ENCODE peak calls at places on chromosomes 4 and X, in four cellular contexts. A is K562, U is transverse colon, C is suprapubic skin. N is an unnamed sample.

GRCh38 chr4:19039816-19040215 is 1018.3 kb upstream of the LCORL start:
- DNase-seq in C (no peak), U (no peak), A (no peak), N (no peak)

GRCh38 chrX:153966283-153966688 is 5.3 kb downstream of the HCFC1 start:
- DNase-seq in U (no peak), A (no peak), C (no peak), N (no peak)

GRCh38 chr4:173192375-173193162 is 24.0 kb downstream of the GALNT7 start:
- DNase-seq in U (no peak), C (no peak), A (no peak), N (no peak)

GRCh38 chr4:33616121-33616520 is 2628.2 kb downstream of the ARAP2 start:
- DNase-seq in C (no peak), U (no peak), A (no peak), N (no peak)

GRCh38 chr4:120554086-120554485 is 368.4 kb downstream of the PRDM5 start:
- DNase-seq in U (no peak), A (no peak), C (no peak), N (no peak)

GRCh38 chr4:38757945-38758344 is 24.8 kb downstream of the TLR10 start:
- DNase-seq in C (no peak), U (peak; percentile 26), A (peak; percentile 40), N (no peak)

GRCh38 chr4:54016504-54016903 is 47.9 kb downstream of the CHIC2 start:
- DNase-seq in C (no peak), A (no peak), U (no peak), N (no peak)

GRCh38 chrX:34585561-34585960 is 71.5 kb downstream of the TMEM47 start:
- DNase-seq in U (no peak), C (no peak), A (no peak), N (no peak)

GRCh38 chr4:143653031-143653430 is 47.4 kb downstream of the FREM3 start:
- DNase-seq in U (no peak), A (no peak), C (no peak), N (no peak)

GRCh38 chr4:138062929-138063328 is 179.2 kb downstream of the SLC7A11 start:
- DNase-seq in U (no peak), C (no peak), A (no peak), N (no peak)

GRCh38 chr4:85478576-85478975 is 3.6 kb downstream of the ARHGAP24 start:
- DNase-seq in U (no peak), A (no peak), C (no peak), N (no peak)

GRCh38 chr4:123600426-123600825 is 203.8 kb downstream of the SPRY1 start:
- DNase-seq in A (no peak), U (no peak), C (no peak), N (no peak)

GRCh38 chrX:16445166-16445752 is 204.7 kb upstream of the S100G start:
- DNase-seq in A (peak; percentile 45), U (peak; percentile 20), C (no peak), N (no peak)

GRCh38 chrX:72169008-72169728 is 12.4 kb upstream of the PIN4 start:
- DNase-seq in C (no peak), A (peak; percentile 16), U (no peak), N (no peak)

GRCh38 chrX:130902783-130903613 is at the start of gene ENOX2:
- DNase-seq in C (peak; percentile 94), U (peak; percentile 91), A (peak; percentile 96), N (peak; percentile 83)

GRCh38 chr4:116599859-116600258 is 485.5 kb downstream of the TRAM1L1 start:
- DNase-seq in U (no peak), C (peak; percentile 77), A (peak; percentile 22), N (no peak)

GRCh38 chr4:175386776-175387507 is 425.1 kb downstream of the GPM6A start:
- DNase-seq in C (no peak), U (no peak), A (no peak), N (no peak)

GRCh38 chr4:71211748-71212147 is 127.1 kb upstream of the SLC4A4 start:
- DNase-seq in A (no peak), C (no peak), U (no peak), N (no peak)

GRCh38 chr4:55635760-55636621 is at the start of gene NMU:
- DNase-seq in C (no peak), A (peak; percentile 89), U (peak; percentile 54), N (no peak)

GRCh38 chrX:38375888-38376287 is 23.5 kb downstream of the OTC start:
- DNase-seq in U (no peak), C (no peak), A (peak; percentile 8), N (no peak)

DNA sequence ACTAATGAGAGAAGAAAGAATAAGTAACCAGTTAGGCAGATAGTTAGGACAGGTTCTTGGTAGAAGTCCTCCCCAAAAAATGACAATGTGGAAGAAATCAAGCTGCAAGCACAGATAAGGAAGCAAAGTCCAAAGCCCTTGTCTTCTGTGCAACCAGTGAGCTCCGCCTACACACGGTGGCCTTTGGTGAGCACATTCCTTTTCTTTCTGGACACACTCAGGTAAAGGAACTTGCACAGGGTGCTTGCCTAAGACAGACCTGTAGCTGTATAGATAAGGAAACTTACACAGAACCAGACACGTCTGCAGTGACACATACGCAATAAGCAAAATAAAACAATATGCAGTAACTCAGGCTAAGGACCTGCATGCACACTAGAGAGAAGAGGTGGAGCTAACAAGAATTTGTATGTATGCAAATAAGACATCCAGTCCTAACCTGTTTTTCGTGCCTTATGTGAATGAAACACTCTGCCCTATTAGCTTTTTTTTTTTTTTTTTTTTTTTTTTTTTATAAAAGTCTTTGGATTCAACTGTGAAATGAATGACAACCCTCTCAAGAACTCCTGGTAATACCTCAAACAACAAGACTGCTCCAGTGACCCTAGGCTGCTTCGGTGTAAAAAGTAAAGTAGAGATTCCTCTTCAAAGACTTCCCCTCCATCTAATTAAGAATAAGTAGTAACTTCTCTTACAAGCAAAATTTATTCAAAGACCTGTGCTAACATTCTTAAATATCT is 48.8 kb downstream of the UGT2B10 start:
- DNase-seq in C (no peak), U (peak; percentile 73), A (peak; percentile 90), N (no peak)
- TF ChIP-seq POLR2AphosphoS5 in C (no peak), U (peak; percentile 55), A (peak; percentile 90), N (no peak)

GRCh38 chrX:119942831-119943184 is 743 bp downstream of the NKAP start:
- DNase-seq in U (no peak), A (no peak), C (no peak), N (no peak)

GRCh38 chrX:119943185-119943988 is at the start of gene NKAP:
- DNase-seq in U (peak; percentile 84), A (peak; percentile 94), C (peak; percentile 86), N (peak; percentile 71)

GRCh38 chrX:119945481-119945880 is 1.9 kb upstream of the NKAP start:
- DNase-seq in U (no peak), A (no peak), C (no peak), N (no peak)

GRCh38 chrX:119954374-119954773 is 10.8 kb upstream of the NKAP start:
- DNase-seq in A (no peak), U (no peak), C (no peak), N (no peak)

DNA sequence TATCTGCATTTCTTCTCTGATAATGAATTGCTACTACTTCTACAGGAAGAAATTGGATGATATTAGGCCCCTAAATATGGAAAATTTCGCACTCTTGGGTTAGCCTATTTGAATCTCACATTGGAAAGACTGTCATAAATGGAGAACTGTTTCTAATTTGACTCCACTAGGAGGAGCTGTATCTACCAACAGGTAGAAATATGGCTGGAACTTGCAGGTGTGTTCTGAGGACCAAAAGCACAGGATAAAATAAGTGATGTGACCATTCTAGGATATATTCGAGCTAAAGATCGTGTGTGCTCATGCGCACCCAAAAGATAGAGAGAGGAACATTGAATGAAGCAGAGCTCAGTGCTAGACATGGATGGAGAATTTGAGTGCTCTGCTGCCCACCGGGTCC is 4.8 kb upstream of the NKAP start:
- DNase-seq in C (no peak), A (no peak), U (no peak), N (no peak)
- TF ChIP-seq CTCF in C (no peak), A (peak; percentile 30), U (no peak), N (no peak)

GRCh38 chr4:184392321-184392720 is 82.0 kb downstream of the IRF2 start:
- DNase-seq in C (no peak), U (no peak), A (no peak), N (no peak)

GRCh38 chr4:184396001-184396400 is 78.3 kb downstream of the IRF2 start:
- DNase-seq in C (no peak), A (no peak), U (no peak), N (no peak)

GRCh38 chr4:184395451-184395917 is 78.9 kb downstream of the IRF2 start:
- DNase-seq in C (no peak), U (no peak), A (no peak), N (no peak)

GRCh38 chr4:184389978-184390518 is 84.3 kb downstream of the IRF2 start:
- DNase-seq in C (no peak), U (no peak), A (no peak), N (no peak)

GRCh38 chr4:184392748-184393334 is 81.5 kb downstream of the IRF2 start:
- DNase-seq in A (no peak), C (no peak), U (no peak), N (no peak)
- TF ChIP-seq POLR2A in A (no peak), C (no peak), U (no peak), N (no peak)

DNA sequence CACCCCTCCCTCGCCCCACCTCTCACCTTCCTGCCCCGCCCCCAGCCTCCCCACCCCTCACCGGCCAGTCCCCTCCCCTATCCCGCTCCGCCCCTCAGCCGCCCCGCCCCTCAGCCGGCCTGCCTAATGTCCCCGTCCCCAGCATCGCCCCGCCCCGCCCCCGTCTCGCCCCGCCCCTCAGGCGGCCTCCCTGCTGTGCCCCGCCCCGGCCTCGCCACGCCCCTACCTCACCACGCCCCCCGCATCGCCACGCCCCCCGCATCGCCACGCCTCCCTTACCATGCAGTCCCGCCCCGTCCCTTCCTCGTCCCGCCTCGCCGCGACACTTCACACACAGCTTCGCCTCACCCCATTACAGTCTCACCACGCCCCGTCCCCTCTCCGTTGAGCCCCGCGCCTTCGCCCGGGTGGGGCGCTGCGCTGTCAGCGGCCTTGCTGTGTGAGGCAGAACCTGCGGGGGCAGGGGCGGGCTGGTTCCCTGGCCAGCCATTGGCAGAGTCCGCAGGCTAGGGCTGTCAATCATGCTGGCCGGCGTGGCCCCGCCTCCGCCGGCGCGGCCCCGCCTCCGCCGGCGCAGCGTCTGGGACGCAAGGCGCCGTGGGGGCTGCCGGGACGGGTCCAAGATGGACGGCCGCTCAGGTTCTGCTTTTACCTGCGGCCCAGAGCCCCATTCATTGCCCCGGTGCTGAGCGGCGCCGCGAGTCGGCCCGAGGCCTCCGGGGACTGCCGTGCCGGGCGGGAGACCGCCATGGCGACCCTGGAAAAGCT is at the start of the genes HTT and HTT-AS:
- DNase-seq in U (peak; percentile 99), A (peak; percentile 95), C (peak; percentile 98), N (peak; percentile 93)
- TF ChIP-seq POLR2AphosphoS5 in U (peak; percentile 89), A (peak; percentile 63), C (no peak), N (peak; percentile 65)

DNA sequence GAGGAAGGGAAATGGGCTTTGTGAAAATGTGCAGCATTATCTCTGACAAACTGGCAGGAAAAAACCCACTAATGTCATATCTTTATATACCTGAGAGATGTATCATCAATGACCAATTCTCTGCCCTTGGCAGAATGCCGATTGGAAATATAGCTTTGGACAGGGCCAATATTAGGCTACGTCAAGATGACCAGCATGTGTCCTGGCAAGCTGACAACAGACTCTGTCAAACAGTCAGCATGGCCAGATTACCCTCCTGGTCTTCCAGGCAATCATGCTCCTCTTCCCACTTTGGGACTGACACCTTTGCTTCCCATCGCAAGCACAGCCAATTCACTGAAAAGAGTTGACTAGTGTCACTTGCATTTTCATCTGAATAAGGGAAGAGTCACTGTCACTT is 57.0 kb downstream of the SORBS2 start:
- DNase-seq in C (no peak), U (no peak), A (no peak), N (no peak)
- TF ChIP-seq CTCF in C (no peak), U (no peak), A (no peak), N (no peak)

GRCh38 chr4:105088110-105088879 is 58.4 kb upstream of the TET2 start:
- DNase-seq in U (no peak), A (no peak), C (no peak), N (no peak)
- TF ChIP-seq POLR2A in U (no peak), A (no peak), C (no peak), N (no peak)

GRCh38 chr4:8560265-8561047 is 19.7 kb upstream of the GPR78 start:
- DNase-seq in A (no peak), C (no peak), U (no peak), N (no peak)
- TF ChIP-seq POLR2AphosphoS5 in A (no peak), C (no peak), U (no peak), N (no peak)

N was measured in breast epithelium.